ENCODE peak calls at places on chromosomes 11 and 22, in six cellular contexts. N is neuronal stem cell; Y is upper lobe of right lung; H is pancreas; W is HAP-1; A is CD4-positive, alpha-beta memory T cell. I is an unnamed sample. For H3K9me3, the result is how much of the 10 kb centered on the place peaks cover.

GRCh38 chr22:39463931-39464390 is 7.1 kb downstream of the MGAT3 start:
- DNase-seq in H (no peak), Y (peak), A (no peak), W (no peak), N (no peak), I (no peak)

GRCh38 chr11:61957028-61957770 is 7.0 kb downstream of the BEST1 start:
- DNase-seq in Y (peak), H (peak), W (no peak), N (no peak), A (no peak), I (no peak)

GRCh38 chr11:117940736-117941135 is 11.5 kb upstream of the TMPRSS13 start:
- DNase-seq in W (no peak), H (no peak), Y (no peak), N (no peak), A (no peak), I (no peak)

GRCh38 chr22:45531944-45532631 is 29.4 kb downstream of the FBLN1 start:
- DNase-seq in H (no peak), A (no peak), Y (no peak), N (no peak), W (peak), I (no peak)

GRCh38 chr11:47400813-47401279 is 7.5 kb upstream of the SLC39A13 start:
- DNase-seq in Y (no peak), N (no peak), A (no peak), W (no peak), H (no peak), I (no peak)

GRCh38 chr11:62656801-62657429 is 3.8 kb upstream of the INTS5 start:
- DNase-seq in Y (no peak), H (no peak), A (no peak), W (no peak), N (no peak), I (no peak)

GRCh38 chr11:14972581-14973490 is 685 bp upstream of the CALCA start:
- DNase-seq in W (no peak), N (no peak), H (no peak), A (no peak), Y (no peak), I (no peak)

GRCh38 chr11:6022954-6023353 is 7.6 kb downstream of the OR56A1 start:
- DNase-seq in A (peak), W (peak), N (peak), H (peak), Y (no peak), I (no peak)

GRCh38 chr11:119700536-119701346 is 28.3 kb downstream of the NECTIN1 start:
- DNase-seq in W (no peak), H (no peak), N (no peak), Y (peak), A (no peak), I (no peak)

GRCh38 chr22:17114958-17115235 is 6.3 kb downstream of the TMEM121B start:
- DNase-seq in N (no peak), A (no peak), H (no peak), W (no peak), Y (no peak), I (no peak)

GRCh38 chr11:60625262-60625661 is 74.2 kb upstream of the MS4A8 start:
- DNase-seq in Y (no peak), N (no peak), H (peak), A (no peak), W (peak), I (no peak)

GRCh38 chr22:43956805-43957463 is 1.7 kb downstream of the SAMM50 start:
- DNase-seq in A (no peak), W (no peak), Y (peak), N (no peak), H (no peak), I (no peak)

GRCh38 chr11:30697032-30697431 is 110.9 kb upstream of the MPPED2 start:
- DNase-seq in Y (no peak), N (no peak), H (no peak), A (no peak), W (no peak), I (no peak)

GRCh38 chr22:29377979-29378378 is 10.4 kb downstream of the AP1B1 start:
- DNase-seq in N (no peak), A (no peak), W (no peak), Y (no peak), H (peak), I (no peak)

GRCh38 chr11:116661056-116661455 is 111.7 kb downstream of the BUD13 start:
- DNase-seq in H (no peak), Y (no peak), N (no peak), A (no peak), W (no peak), I (no peak)

GRCh38 chr11:131423715-131424114 is 53.3 kb downstream of the NTM start:
- DNase-seq in Y (no peak), W (no peak), H (no peak), A (no peak), N (no peak), I (no peak)

GRCh38 chr11:115712296-115712695 is 208.1 kb upstream of the CADM1 start:
- DNase-seq in A (no peak), Y (no peak), N (no peak), W (no peak), H (no peak), I (no peak)

GRCh38 chr22:46021577-46021976 is 44.6 kb upstream of the WNT7B start:
- DNase-seq in Y (peak), A (no peak), W (no peak), H (no peak), N (no peak), I (no peak)

GRCh38 chr22:30943368-30943767 is 25.2 kb downstream of the MORC2 start:
- DNase-seq in H (no peak), A (peak), N (no peak), Y (no peak), W (no peak), I (peak)

GRCh38 chr11:126115820-126116319 is 53.2 kb upstream of the CDON start:
- DNase-seq in N (no peak), A (no peak), W (no peak), H (peak), Y (peak), I (no peak)

GRCh38 chr11:2968501-2968900 is 23.6 kb downstream of the NAP1L4 start:
- DNase-seq in A (no peak), Y (no peak), H (no peak), W (no peak), N (no peak), I (no peak)

GRCh38 chr11:10938231-10938630 is 80.4 kb upstream of the ZBED5 start:
- DNase-seq in W (no peak), H (no peak), A (no peak), N (no peak), Y (no peak), I (no peak)

GRCh38 chr22:45925811-45926351 is 51.1 kb downstream of the WNT7B start:
- DNase-seq in N (no peak), Y (no peak), A (no peak), H (no peak), W (no peak), I (no peak)

GRCh38 chr11:2149471-2150205 is 10.4 kb upstream of the IGF2 start:
- DNase-seq in Y (no peak), W (no peak), N (no peak), H (no peak), A (no peak), I (no peak)

GRCh38 chr11:83725161-83725560 is 439.0 kb upstream of the CCDC90B start:
- DNase-seq in N (no peak), W (no peak), A (no peak), Y (no peak), H (no peak), I (no peak)

GRCh38 chr22:45867906-45868555 is 108.9 kb downstream of the WNT7B start:
- DNase-seq in A (no peak), W (no peak), N (no peak), H (no peak), Y (no peak), I (no peak)

GRCh38 chr11:44032304-44033085 is 15.3 kb upstream of the ACCSL start:
- DNase-seq in H (no peak), Y (peak), A (no peak), N (no peak), W (no peak), I (no peak)

GRCh38 chr11:64056213-64056785 is 20.6 kb downstream of the FLRT1 start:
- DNase-seq in N (no peak), A (no peak), W (no peak), H (no peak), Y (no peak), I (no peak)

GRCh38 chr22:30089655-30089974 is 9.4 kb downstream of the HORMAD2 start:
- DNase-seq in W (no peak), A (no peak), Y (no peak), N (no peak), H (no peak), I (no peak)

GRCh38 chr22:41613456-41613855 is 7.4 kb downstream of the DESI1 start:
- DNase-seq in A (no peak), Y (peak), N (no peak), H (no peak), W (no peak), I (no peak)

GRCh38 chr11:40129276-40129675 is 1330.2 kb downstream of the LRRC4C start:
- DNase-seq in W (no peak), N (peak), A (no peak), H (no peak), Y (no peak), I (no peak)

GRCh38 chr11:120183701-120184141 is 27.1 kb upstream of the OAF start:
- DNase-seq in A (no peak), H (peak), Y (peak), W (no peak), N (no peak), I (no peak)

GRCh38 chr11:43988040-43988793 is 45.8 kb downstream of the C11orf96 start:
- DNase-seq in W (no peak), A (no peak), Y (no peak), H (no peak), N (no peak), I (no peak)

GRCh38 chr22:22787805-22788459 is 99.7 kb upstream of the IGLL5 start:
- DNase-seq in Y (no peak), A (peak), H (peak), N (peak), W (peak), I (peak)

GRCh38 chr22:39635719-39636118 is 65.2 kb downstream of the CACNA1I start:
- DNase-seq in H (no peak), Y (no peak), N (no peak), A (no peak), W (no peak), I (no peak)

GRCh38 chr22:47260551-47260950 is 498.1 kb downstream of the TBC1D22A start:
- DNase-seq in A (no peak), H (no peak), Y (no peak), W (no peak), N (no peak), I (no peak)

GRCh38 chr22:47259049-47259448 is 496.6 kb downstream of the TBC1D22A start:
- DNase-seq in N (no peak), A (no peak), H (no peak), Y (no peak), W (no peak), I (no peak)

GRCh38 chr22:47257566-47257965 is 495.1 kb downstream of the TBC1D22A start:
- DNase-seq in Y (no peak), H (no peak), N (no peak), W (no peak), A (no peak), I (no peak)

GRCh38 chr22:47259990-47260389 is 497.5 kb downstream of the TBC1D22A start:
- DNase-seq in W (no peak), H (no peak), A (no peak), Y (no peak), N (no peak), I (no peak)
- H3K9me3 ChIP-seq in W (under half), H (under half), A (under half), Y (under half), N (half or more), I (under half)

DNA sequence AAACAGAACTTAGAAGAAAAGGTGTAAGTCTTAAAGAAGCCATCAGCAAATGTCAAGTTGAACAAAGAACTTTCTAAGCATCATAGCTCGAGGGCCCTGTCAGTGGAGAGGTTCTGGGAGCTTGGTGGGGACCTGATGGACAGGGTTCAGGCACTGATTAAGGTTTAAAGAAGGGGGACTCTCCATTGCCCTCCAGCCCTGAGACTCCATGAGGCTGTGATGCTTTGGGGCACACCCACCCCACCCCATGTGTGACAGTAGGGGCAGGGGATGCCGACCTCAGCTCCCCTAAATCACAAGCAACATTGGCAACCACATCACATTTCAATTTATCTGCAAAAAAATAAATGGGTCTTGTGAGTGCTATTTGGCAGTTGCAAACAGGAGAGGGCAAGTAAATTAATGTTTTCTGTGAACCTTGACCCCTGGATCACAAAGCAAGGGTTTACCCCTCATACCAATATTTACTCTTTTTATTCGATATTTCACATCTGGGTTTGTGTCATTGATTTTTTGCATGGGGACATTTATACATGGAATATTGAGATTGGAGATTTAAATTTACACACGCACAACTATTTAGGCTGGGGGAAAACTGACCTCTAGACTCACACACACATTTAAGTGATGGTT is 37.1 kb upstream of the ANO1 start:
- DNase-seq in Y (no peak), N (no peak), H (no peak), W (no peak), A (no peak), I (no peak)
- H3K9me3 ChIP-seq in Y (under half), N (under half), H (under half), W (under half), A (under half), I (under half)

GRCh38 chr22:47232197-47232596 is 469.7 kb downstream of the TBC1D22A start:
- DNase-seq in N (no peak), W (no peak), H (no peak), A (no peak), Y (no peak), I (no peak)
- H3K9me3 ChIP-seq in N (under half), W (under half), H (under half), A (under half), Y (under half), I (under half)

GRCh38 chr11:12993626-12994025 is 15.5 kb upstream of the RASSF10 start:
- DNase-seq in A (no peak), W (no peak), H (no peak), Y (no peak), N (no peak), I (no peak)
- H3K9me3 ChIP-seq in A (under half), W (under half), H (under half), Y (under half), N (under half), I (under half)

DNA sequence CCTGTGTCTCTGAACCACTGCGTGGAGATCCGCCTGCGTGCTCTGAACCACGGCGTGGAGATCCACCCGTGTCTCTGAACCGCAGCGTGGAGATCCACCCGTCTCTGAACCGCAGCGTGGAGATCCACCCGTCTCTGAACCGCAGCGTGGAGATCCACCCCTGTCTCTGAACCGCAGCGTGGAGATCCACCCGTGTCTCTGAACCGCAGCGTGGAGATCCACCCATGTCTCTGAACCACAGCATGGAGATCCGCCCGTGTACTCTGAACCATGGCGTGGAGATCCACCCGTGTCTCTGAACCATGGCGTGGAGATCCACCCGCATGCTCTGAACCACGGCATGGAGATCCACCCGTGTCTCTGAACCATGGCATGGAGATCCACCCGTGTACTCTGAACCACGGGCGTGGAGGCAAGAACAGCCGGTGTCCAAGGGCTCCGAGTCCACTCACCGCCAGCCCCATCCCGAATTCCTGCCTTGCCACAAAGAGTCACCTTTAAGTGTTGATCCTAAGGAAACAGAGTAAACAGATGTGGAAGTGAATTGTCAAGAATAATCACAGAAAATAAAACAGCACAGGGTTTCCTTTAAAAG is 659.4 kb downstream of the BRD1 start:
- DNase-seq in W (no peak), A (no peak), Y (no peak), H (no peak), N (no peak), I (no peak)
- H3K9me3 ChIP-seq in W (under half), A (under half), Y (under half), H (under half), N (under half), I (under half)

DNA sequence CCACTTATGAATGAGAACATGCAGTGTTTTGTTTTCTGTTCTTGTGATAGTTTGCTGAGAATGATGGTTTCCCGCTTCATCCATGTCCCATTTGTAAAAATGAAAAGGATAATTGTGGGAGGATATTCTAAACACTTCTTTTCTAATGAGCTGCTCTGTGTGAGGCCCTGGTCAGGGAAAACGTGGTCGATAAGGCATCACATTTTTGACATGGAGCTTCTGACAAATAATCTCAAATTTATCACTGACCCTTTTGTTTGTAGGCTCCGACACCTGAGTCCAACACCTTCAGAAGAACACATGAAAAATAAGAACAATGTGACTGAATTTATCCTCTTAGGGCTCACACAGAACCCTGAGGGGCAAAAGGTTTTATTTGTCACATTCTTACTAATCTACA is at the start of gene OR4A15:
- DNase-seq in N (no peak), Y (no peak), H (no peak), W (no peak), A (no peak), I (no peak)
- H3K9me3 ChIP-seq in N (under half), Y (under half), H (under half), W (under half), A (under half), I (under half)